ENCODE peak calls at places on chromosome 21, in ten cellular contexts. X is heart right ventricle, Q is cardiac muscle cell, W is Panc1, C is thyroid gland, M is neural progenitor cell, K is GM23338, F is left ventricle myocardium inferior, U is body of pancreas, R is trophoblast cell. S is an unnamed sample.

GRCh38 chr21:30579351-30579750 is 10.8 kb downstream of the KRTAP22-2 start:
- DNase-seq in X (no peak), Q (no peak), W (no peak), C (no peak), M (peak), K (peak), F (no peak), U (no peak), R (no peak), S (no peak)

GRCh38 chr21:38392722-38393121 is 105.6 kb downstream of the ERG start:
- DNase-seq in X (no peak), Q (no peak), W (no peak), C (no peak), M (no peak), K (no peak), F (no peak), U (no peak), R (no peak), S (no peak)

GRCh38 chr21:36910581-36911307 is 55.7 kb downstream of the HLCS start:
- DNase-seq in X (peak), Q (no peak), W (no peak), C (no peak), M (no peak), K (no peak), F (no peak), U (no peak), R (no peak), S (no peak)

GRCh38 chr21:37665230-37666024 is 250.8 kb downstream of the KCNJ6 start:
- DNase-seq in X (no peak), Q (no peak), W (no peak), C (no peak), M (no peak), K (no peak), F (no peak), U (no peak), R (no peak), S (no peak)

GRCh38 chr21:36630485-36631206 is 68.3 kb upstream of the SIM2 start:
- DNase-seq in X (peak), Q (peak), W (peak), C (peak), M (peak), K (peak), F (peak), U (peak), R (peak), S (peak)

GRCh38 chr21:29184047-29184446 is 53.6 kb downstream of the MAP3K7CL start:
- DNase-seq in X (no peak), Q (no peak), W (no peak), C (no peak), M (no peak), K (no peak), F (no peak), U (no peak), R (peak), S (no peak)

GRCh38 chr21:28554660-28555475 is 437.8 kb downstream of the LTN1 start:
- DNase-seq in X (no peak), Q (no peak), W (no peak), C (no peak), M (peak), K (peak), F (no peak), U (no peak), R (no peak), S (no peak)

GRCh38 chr21:26099610-26100219 is 70.9 kb downstream of the APP start:
- DNase-seq in X (no peak), Q (no peak), W (no peak), C (no peak), M (no peak), K (no peak), F (no peak), U (no peak), R (peak), S (peak)

GRCh38 chr21:29477941-29478340 is 179.2 kb downstream of the BACH1 start:
- DNase-seq in X (no peak), Q (no peak), W (no peak), C (no peak), M (no peak), K (no peak), F (no peak), U (no peak), R (no peak), S (no peak)

GRCh38 chr21:38597436-38597835 is 99.2 kb upstream of the ERG start:
- DNase-seq in X (no peak), Q (no peak), W (no peak), C (no peak), M (no peak), K (no peak), F (no peak), U (no peak), R (no peak), S (no peak)

GRCh38 chr21:30044447-30045064 is 104.8 kb upstream of the GRIK1 start:
- DNase-seq in X (peak), Q (peak), W (peak), C (no peak), M (peak), K (peak), F (no peak), U (no peak), R (no peak), S (peak)

GRCh38 chr21:18499761-18500376 is 96.3 kb upstream of the TMPRSS15 start:
- DNase-seq in X (peak), Q (peak), W (no peak), C (peak), M (peak), K (peak), F (peak), U (peak), R (peak), S (no peak)

GRCh38 chr21:26522704-26523103 is 50.4 kb downstream of the CYYR1 start:
- DNase-seq in X (no peak), Q (peak), W (no peak), C (no peak), M (no peak), K (no peak), F (no peak), U (no peak), R (no peak), S (no peak)

GRCh38 chr21:43195131-43196021 is 26.6 kb downstream of the CRYAA start:
- DNase-seq in X (peak), Q (no peak), W (no peak), C (no peak), M (no peak), K (no peak), F (peak), U (peak), R (no peak), S (no peak)

GRCh38 chr21:42330380-42331336 is 15.4 kb upstream of the TFF3 start:
- DNase-seq in X (no peak), Q (no peak), W (no peak), C (no peak), M (no peak), K (no peak), F (no peak), U (no peak), R (no peak), S (no peak)

DNA sequence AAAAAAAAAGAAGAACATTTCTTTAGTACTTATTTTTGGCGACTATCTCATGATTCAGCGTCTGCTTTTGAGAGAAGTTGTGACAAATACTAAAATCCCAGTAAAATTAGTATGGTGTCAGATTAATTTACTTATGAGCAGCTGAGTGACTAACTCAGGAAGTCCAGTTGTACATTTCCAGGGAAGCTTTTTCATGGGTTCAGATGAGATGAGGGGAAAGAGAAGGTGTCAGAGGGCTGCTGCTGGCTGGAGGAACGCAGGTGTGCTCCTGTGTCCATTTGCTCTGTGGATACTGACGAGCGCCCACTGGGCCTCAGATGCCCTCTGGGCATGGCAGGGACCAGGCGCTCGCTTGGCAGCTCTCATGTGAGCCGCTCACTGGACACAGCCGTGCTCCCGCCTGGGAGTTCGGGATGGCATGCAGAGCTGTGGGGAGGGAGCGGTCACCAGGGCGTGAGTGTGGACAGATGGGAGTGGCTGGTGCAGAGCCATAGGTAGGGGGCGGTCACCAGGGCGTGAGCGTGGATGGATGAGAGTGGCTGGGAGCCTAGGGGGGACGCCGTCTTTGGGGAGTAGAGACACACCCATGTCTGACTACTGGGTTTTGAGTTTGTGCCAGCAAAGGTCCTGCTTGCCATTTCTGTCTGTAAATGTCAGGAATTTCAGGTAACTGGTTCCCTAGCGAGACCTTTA is 55.0 kb downstream of the ADARB1 start:
- DNase-seq in X (peak), Q (peak), W (no peak), C (no peak), M (no peak), K (no peak), F (peak), U (no peak), R (no peak), S (peak)
- H3K27ac ChIP-seq in X (peak), Q (peak), W (no peak), C (peak), M (no peak), K (no peak), F (peak), U (peak), R (no peak), S (peak)

DNA sequence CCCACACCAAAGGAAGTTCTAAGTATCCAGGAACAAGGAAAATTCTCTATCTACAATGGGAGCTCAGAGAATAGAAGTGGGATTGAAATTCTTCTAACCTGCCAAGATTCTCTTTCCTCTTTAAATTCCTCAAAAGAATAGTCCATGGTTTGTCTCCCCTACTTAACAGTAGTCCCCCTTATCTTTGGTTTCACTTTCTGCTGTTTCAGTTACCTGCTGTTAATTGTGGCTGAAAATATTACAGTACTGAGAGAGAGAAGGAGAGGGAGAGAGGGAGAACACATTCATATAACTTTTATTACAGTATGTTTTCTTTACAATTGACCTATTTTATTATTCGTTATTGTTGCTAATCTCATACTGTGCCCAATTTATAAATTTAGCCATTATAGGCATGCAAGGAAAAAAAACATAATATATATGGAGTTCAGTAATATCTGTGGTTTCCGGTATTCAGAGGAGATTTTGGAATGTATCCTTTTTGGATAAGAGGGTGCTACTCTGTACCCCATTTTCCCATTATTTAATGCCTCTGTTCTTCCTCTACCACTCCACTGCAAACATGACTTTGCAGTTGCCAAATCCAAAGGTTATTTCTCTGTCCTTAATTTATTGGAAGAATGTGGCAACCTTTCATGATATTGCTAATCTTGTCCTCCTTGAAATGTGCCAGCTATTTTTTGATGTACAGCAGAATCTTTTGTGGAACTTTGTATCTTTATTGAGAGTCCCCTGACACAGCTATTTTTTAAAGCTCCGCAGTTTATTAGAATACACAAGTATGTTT is 68.0 kb downstream of the USP25 start:
- DNase-seq in X (no peak), Q (no peak), W (no peak), C (no peak), M (peak), K (peak), F (no peak), U (no peak), R (no peak), S (no peak)
- H3K27ac ChIP-seq in X (no peak), Q (peak), W (no peak), C (no peak), M (no peak), K (no peak), F (no peak), U (no peak), R (no peak), S (no peak)

GRCh38 chr21:31988492-31989285 is 115.9 kb downstream of the HUNK start:
- DNase-seq in X (no peak), Q (no peak), W (no peak), C (no peak), M (no peak), K (no peak), F (no peak), U (no peak), R (no peak), S (no peak)
- H3K27ac ChIP-seq in X (no peak), Q (no peak), W (no peak), C (no peak), M (no peak), K (no peak), F (no peak), U (no peak), R (no peak), S (no peak)

DNA sequence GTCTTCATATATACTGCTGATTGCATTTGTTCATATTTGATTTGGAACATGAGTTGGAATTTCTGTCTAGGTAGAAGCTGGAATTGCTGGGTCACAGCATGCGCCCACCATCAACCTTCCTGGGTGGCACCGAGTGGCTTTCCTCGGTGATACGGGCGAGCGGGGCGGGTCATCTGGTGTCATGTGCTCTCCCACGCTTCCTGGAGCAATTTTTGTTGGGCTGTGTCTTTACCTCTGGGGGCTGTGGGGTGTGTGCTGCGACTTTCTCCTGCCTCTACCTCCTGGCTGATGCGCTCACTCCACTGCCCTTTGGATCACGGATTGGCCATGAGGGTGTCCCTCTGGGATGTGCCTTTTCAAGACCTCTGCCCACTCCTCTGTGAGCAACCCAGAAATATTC is 108.7 kb upstream of the COL6A1 start:
- DNase-seq in X (no peak), Q (no peak), W (no peak), C (no peak), M (no peak), K (no peak), F (no peak), U (no peak), R (no peak), S (no peak)
- H3K27ac ChIP-seq in X (no peak), Q (no peak), W (no peak), C (no peak), M (no peak), K (no peak), F (no peak), U (no peak), R (no peak), S (peak)

GRCh38 chr21:33367309-33367973 is 35.8 kb upstream of the IFNGR2 start:
- DNase-seq in X (no peak), Q (no peak), W (no peak), C (no peak), M (peak), K (no peak), F (no peak), U (no peak), R (no peak), S (no peak)
- H3K27ac ChIP-seq in X (no peak), Q (no peak), W (no peak), C (no peak), M (peak), K (no peak), F (no peak), U (no peak), R (no peak), S (no peak)

GRCh38 chr21:35215870-35216269 is 166.8 kb upstream of the RUNX1 start:
- DNase-seq in X (no peak), Q (no peak), W (no peak), C (no peak), M (peak), K (no peak), F (no peak), U (no peak), R (no peak), S (no peak)

GRCh38 chr21:35217504-35218060 is 168.5 kb upstream of the RUNX1 start:
- DNase-seq in X (no peak), Q (no peak), W (peak), C (peak), M (no peak), K (peak), F (no peak), U (no peak), R (peak), S (peak)

GRCh38 chr21:35219719-35220118 is 170.6 kb upstream of the RUNX1 start:
- DNase-seq in X (no peak), Q (no peak), W (no peak), C (no peak), M (no peak), K (no peak), F (no peak), U (no peak), R (no peak), S (no peak)

GRCh38 chr21:35219291-35219690 is 170.2 kb upstream of the RUNX1 start:
- DNase-seq in X (no peak), Q (no peak), W (no peak), C (no peak), M (no peak), K (no peak), F (no peak), U (no peak), R (no peak), S (no peak)

DNA sequence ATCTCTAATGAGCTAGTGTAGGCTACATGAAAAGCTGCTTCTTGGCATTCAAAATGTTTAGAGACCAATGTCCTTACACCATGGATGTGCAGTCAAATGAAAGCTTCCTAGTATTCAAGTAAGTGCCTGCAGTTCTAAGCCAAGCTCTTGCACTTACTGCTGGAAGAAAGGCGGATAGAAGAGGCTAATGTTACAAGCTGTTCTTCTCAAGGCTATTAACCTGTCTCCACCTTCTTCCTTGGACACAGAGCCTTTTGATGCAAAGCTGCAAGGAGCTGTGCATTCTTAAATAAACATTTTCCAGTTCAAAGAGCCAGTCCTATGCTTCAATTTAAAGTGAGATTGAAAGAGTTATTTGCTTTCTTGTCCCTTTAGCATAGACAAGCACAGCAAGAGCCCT is 167.9 kb upstream of the RUNX1 start:
- DNase-seq in X (no peak), Q (no peak), W (no peak), C (no peak), M (no peak), K (no peak), F (no peak), U (no peak), R (no peak), S (no peak)
- H3K27ac ChIP-seq in X (no peak), Q (no peak), W (peak), C (no peak), M (no peak), K (no peak), F (no peak), U (no peak), R (peak), S (no peak)

DNA sequence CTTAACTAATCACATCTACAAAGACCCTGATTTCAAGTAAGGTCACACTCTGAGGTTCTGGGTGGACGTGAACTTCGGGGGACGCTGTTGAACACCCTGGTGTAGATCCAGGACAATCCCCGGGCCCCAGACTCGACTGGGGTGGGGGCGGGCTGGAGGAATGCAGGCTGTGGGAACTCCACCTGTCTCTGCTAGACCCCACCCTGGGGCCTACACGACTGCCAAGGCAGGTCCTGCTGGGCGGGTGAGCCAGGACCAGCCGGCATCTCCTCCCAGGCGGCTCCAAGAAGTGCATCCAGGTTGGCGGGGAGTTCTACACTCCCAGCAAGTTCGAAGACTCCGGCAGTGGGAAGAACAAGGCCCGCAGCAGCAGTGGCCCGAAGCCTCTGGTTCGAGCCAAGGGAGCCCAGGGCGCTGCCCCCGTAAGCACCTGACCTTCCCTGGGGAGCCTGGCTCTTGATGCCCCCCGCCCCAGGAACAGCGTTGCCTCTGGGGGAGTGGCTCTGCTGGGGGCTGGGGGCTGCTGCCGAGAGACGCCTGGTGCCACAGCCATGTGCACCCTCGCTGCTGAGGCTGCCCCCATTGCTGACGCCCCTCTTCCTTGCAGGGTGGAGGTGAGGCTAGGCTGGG is 3.8 kb downstream of the AIRE start:
- DNase-seq in X (no peak), Q (no peak), W (no peak), C (no peak), M (no peak), K (no peak), F (no peak), U (no peak), R (no peak), S (no peak)
- H3K27ac ChIP-seq in X (no peak), Q (no peak), W (no peak), C (no peak), M (no peak), K (no peak), F (no peak), U (no peak), R (no peak), S (no peak)

GRCh38 chr21:46507562-46507961 is 48.9 kb downstream of the DIP2A start:
- DNase-seq in X (no peak), Q (no peak), W (no peak), C (no peak), M (no peak), K (no peak), F (no peak), U (no peak), R (no peak), S (no peak)

GRCh38 chr21:46504681-46505080 is 46.0 kb downstream of the DIP2A start:
- DNase-seq in X (no peak), Q (no peak), W (no peak), C (no peak), M (no peak), K (no peak), F (no peak), U (no peak), R (no peak), S (no peak)

GRCh38 chr21:46515109-46515508 is 56.4 kb downstream of the DIP2A start:
- DNase-seq in X (peak), Q (peak), W (no peak), C (peak), M (no peak), K (no peak), F (peak), U (peak), R (no peak), S (no peak)

GRCh38 chr21:46503922-46504539 is 45.3 kb downstream of the DIP2A start:
- DNase-seq in X (no peak), Q (no peak), W (no peak), C (no peak), M (no peak), K (no peak), F (no peak), U (no peak), R (no peak), S (no peak)

GRCh38 chr21:46509760-46510159 is 51.1 kb downstream of the DIP2A start:
- DNase-seq in X (no peak), Q (no peak), W (no peak), C (no peak), M (no peak), K (no peak), F (no peak), U (peak), R (no peak), S (no peak)
- H3K27ac ChIP-seq in X (no peak), Q (no peak), W (no peak), C (no peak), M (no peak), K (no peak), F (no peak), U (no peak), R (no peak), S (peak)

GRCh38 chr21:45984584-45985095 is 3.1 kb downstream of the COL6A1 start:
- DNase-seq in X (no peak), Q (no peak), W (no peak), C (no peak), M (no peak), K (no peak), F (no peak), U (no peak), R (no peak), S (no peak)
- H3K27ac ChIP-seq in X (peak), Q (no peak), W (no peak), C (no peak), M (no peak), K (no peak), F (peak), U (no peak), R (no peak), S (no peak)

S was measured in RWPE1.